ENCODE peak calls at places on chromosomes 16 and 17, in six cellular contexts. T, N, V, F, Z and H are unnamed samples.

GRCh38 chr17:55813944-55814343 is 63.1 kb downstream of the PCTP start:
- DNase-seq in Z (no peak), V (no peak), N (no peak), T (no peak), F (no peak), H (no peak)

GRCh38 chr17:60641810-60642220 is 35.8 kb upstream of the BCAS3 start:
- DNase-seq in F (peak), Z (peak), N (peak), V (peak), T (peak), H (peak)

GRCh38 chr17:19244796-19245195 is 7.6 kb downstream of the EPN2 start:
- DNase-seq in Z (no peak), F (no peak), T (no peak), V (no peak), N (no peak), H (no peak)

GRCh38 chr17:58452738-58453137 is 35.4 kb upstream of the RNF43 start:
- DNase-seq in T (no peak), V (no peak), N (no peak), Z (no peak), F (no peak), H (no peak)

GRCh38 chr17:67212231-67212630 is 32.8 kb downstream of the HELZ start:
- DNase-seq in T (no peak), V (no peak), N (no peak), Z (no peak), F (no peak), H (no peak)

GRCh38 chr17:58913971-58914769 is 158.5 kb downstream of the PPM1E start:
- DNase-seq in T (no peak), Z (no peak), V (peak), N (no peak), F (no peak), H (no peak)

GRCh38 chr17:49715221-49715620 is 7.5 kb upstream of the SLC35B1 start:
- DNase-seq in F (no peak), V (no peak), N (no peak), Z (no peak), T (no peak), H (no peak)

GRCh38 chr16:27177031-27177774 is 26.1 kb upstream of the KDM8 start:
- DNase-seq in N (no peak), F (peak), T (no peak), V (peak), Z (peak), H (no peak)

GRCh38 chr16:66370786-66371684 is 4.5 kb downstream of the CDH5 start:
- DNase-seq in Z (no peak), N (no peak), V (no peak), T (no peak), F (no peak), H (no peak)

GRCh38 chr17:68909066-68909465 is 46.1 kb downstream of the ABCA8 start:
- DNase-seq in V (peak), Z (peak), T (peak), N (peak), F (peak), H (peak)

GRCh38 chr17:45160505-45161287 is 979 bp upstream of the HEXIM2 start:
- DNase-seq in V (peak), T (peak), Z (no peak), N (no peak), F (peak), H (no peak)

GRCh38 chr16:69371564-69371963 is 14.2 kb downstream of the TERF2 start:
- DNase-seq in T (no peak), Z (no peak), V (no peak), N (no peak), F (no peak), H (no peak)

GRCh38 chr16:21260870-21261791 is 17.0 kb downstream of the CRYM start:
- DNase-seq in Z (no peak), T (no peak), F (peak), N (no peak), V (peak), H (no peak)

GRCh38 chr16:20867585-20867984 is 32.6 kb downstream of the DCUN1D3 start:
- DNase-seq in N (no peak), Z (no peak), F (peak), T (no peak), V (peak), H (no peak)

GRCh38 chr17:10018461-10018891 is 113.4 kb upstream of the RCVRN start:
- DNase-seq in N (peak), V (no peak), F (no peak), Z (no peak), T (peak), H (peak)

GRCh38 chr16:69522732-69523404 is 42.9 kb upstream of the NFAT5 start:
- DNase-seq in N (no peak), T (no peak), F (no peak), V (no peak), Z (no peak), H (no peak)

GRCh38 chr17:75124041-75124818 is 7.3 kb downstream of the NT5C start:
- DNase-seq in F (peak), T (no peak), V (peak), Z (no peak), N (no peak), H (no peak)

GRCh38 chr17:82238562-82239201 is 9.8 kb downstream of the SLC16A3 start:
- DNase-seq in T (peak), N (peak), F (peak), Z (no peak), V (peak), H (peak)

GRCh38 chr17:81002409-81003361 is 11.0 kb downstream of the CHMP6 start:
- DNase-seq in F (peak), Z (no peak), N (no peak), V (peak), T (no peak), H (no peak)

DNA sequence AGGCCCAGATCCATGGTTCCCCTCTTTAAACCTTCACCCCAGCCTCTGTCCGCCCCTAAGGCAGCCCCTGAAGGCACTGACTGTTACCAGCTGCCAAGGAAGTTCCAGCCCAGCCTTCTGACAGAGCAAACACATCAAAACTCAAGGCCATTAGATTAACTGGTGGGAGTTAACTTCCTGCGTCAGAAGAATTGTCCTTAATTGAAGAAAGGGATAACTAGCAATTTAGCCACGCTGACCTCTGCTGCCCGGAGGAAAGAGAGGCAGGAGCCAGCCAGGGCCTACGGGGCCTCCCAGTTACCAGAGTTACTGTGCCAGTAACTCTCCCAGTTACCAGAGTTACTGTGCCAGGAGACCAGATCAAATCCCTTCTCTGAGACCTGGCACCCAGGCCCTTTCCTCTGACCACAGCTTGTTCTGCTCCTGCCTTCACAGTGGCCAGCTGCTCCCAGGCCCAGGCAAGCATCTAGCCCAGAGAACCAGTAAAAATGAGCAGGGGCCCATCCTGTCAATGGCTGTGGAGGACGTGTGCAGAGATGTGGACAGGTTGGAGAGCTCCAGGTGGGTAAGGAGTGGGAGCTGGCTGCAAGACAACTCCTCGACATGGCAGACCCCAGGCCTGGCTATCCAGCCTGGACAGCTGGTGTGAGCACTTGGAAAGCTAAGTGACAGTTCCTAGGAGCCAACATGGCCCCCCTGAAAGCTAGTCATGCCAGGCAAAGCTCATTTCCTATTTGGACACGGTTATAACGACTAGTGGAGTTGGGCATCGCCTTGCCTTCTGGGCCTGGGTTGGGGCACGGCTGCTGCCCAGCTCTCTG is 2.8 kb upstream of the PITPNM3 start:
- DNase-seq in V (no peak), Z (no peak), N (no peak), F (no peak), T (no peak), H (no peak)
- TF ChIP-seq CTCF in V (no peak), Z (no peak), N (no peak), F (no peak), T (no peak), H (no peak)

GRCh38 chr17:774320-774584 is 7.8 kb downstream of the GLOD4 start:
- DNase-seq in V (no peak), Z (no peak), T (no peak), N (no peak), F (no peak), H (no peak)

GRCh38 chr17:773467-774319 is 8.4 kb downstream of the GLOD4 start:
- DNase-seq in Z (no peak), V (no peak), F (no peak), T (no peak), N (no peak), H (no peak)

GRCh38 chr17:781920-782731 is at the start of the genes GLOD4 and MRM3:
- DNase-seq in V (peak), T (peak), N (peak), F (peak), Z (peak), H (peak)

DNA sequence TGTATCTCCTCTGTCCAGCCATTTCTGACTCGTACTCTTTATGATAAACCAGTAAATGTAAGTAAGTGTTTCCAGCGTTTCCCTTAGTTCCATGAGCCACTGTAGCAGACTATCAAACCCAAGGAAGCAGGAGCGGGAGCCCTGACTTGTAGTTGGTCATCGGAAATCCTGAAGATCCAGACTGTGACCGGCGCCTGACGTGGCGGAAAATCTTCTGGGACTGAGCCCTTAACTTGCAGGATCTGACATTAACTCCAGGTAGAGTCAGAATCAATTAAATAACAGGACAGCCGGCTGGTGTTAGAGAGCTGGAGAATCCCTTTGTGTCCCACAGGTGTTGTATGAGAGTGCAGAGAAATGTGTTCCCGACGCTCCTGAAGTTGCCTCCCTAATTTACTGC is 4.0 kb downstream of the GLOD4 start:
- DNase-seq in V (no peak), Z (no peak), F (no peak), T (no peak), N (no peak), H (no peak)
- TF ChIP-seq CTCF in V (no peak), Z (no peak), F (no peak), T (no peak), N (no peak), H (no peak)

DNA sequence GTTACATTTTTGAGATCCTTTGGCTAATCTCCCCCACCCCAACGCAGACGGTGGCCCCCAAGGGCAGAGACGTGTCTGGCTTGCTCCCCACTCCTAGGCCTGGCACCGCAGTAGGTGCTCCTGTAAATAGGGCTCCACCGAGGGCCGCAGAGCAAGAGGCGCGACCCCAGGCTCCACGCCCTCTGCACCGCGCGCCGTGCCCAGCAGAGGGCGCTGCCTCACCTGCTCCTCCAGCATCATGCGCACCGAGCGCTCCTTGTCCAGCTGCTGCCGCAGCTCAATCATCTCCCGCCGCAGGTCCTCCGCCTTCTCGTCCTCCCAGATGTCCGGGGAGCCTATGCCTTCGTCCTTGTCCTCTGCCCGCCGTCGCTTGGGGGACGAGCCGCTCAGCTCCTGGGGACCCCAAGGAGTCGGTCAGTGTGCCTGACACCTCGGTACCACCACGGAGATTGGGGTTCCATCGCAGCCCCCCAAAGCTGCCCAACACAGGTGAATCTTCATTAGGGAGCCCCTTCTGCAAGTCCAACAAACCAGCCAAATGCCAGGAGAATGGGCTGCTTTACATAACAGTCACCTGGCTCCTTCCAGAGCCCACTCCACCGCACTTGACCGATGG is 11.2 kb downstream of the TFAP4 start:
- DNase-seq in N (peak), V (no peak), Z (no peak), T (no peak), F (peak), H (peak)
- TF ChIP-seq CTCF in N (peak), V (peak), Z (peak), T (peak), F (peak), H (peak)

GRCh38 chr17:29595107-29595942 is 2.4 kb downstream of the ANKRD13B start:
- DNase-seq in T (no peak), V (peak), N (no peak), F (no peak), Z (no peak), H (no peak)

GRCh38 chr17:29591737-29592624 is 951 bp upstream of the ANKRD13B start:
- DNase-seq in F (no peak), V (no peak), N (peak), Z (no peak), T (peak), H (peak)

GRCh38 chr17:29592850-29593545 is at the start of gene ANKRD13B:
- DNase-seq in Z (no peak), V (no peak), N (no peak), F (no peak), T (no peak), H (peak)

GRCh38 chr17:29594441-29595090 is 1.6 kb downstream of the ANKRD13B start:
- DNase-seq in F (no peak), Z (no peak), T (no peak), V (no peak), N (no peak), H (no peak)

GRCh38 chr17:29593546-29594440 is 861 bp downstream of the ANKRD13B start:
- DNase-seq in F (no peak), T (no peak), V (no peak), N (no peak), Z (no peak), H (no peak)
- TF ChIP-seq CTCF in F (no peak), T (no peak), V (peak), N (peak), Z (peak), H (peak)

GRCh38 chr17:31064707-31065106 is 30.1 kb upstream of the NF1 start:
- DNase-seq in N (no peak), Z (no peak), V (no peak), F (no peak), T (no peak), H (no peak)

GRCh38 chr17:31072186-31072585 is 22.6 kb upstream of the NF1 start:
- DNase-seq in V (peak), F (no peak), T (no peak), Z (no peak), N (no peak), H (no peak)

GRCh38 chr17:31073411-31073810 is 21.4 kb upstream of the NF1 start:
- DNase-seq in V (no peak), N (no peak), T (no peak), Z (no peak), F (no peak), H (no peak)

GRCh38 chr17:31067699-31068184 is 27.0 kb upstream of the NF1 start:
- DNase-seq in T (peak), F (peak), Z (peak), V (peak), N (no peak), H (no peak)

GRCh38 chr17:31068291-31068690 is 26.5 kb upstream of the NF1 start:
- DNase-seq in N (peak), F (no peak), T (peak), V (no peak), Z (no peak), H (peak)
- TF ChIP-seq CTCF in N (peak), F (peak), T (peak), V (peak), Z (peak), H (peak)

GRCh38 chr17:78559749-78560368 is 17.3 kb downstream of the DNAH17 start:
- DNase-seq in T (peak), N (no peak), Z (no peak), V (no peak), F (no peak), H (no peak)
- TF ChIP-seq CTCF in T (no peak), N (peak), Z (no peak), V (no peak), F (no peak), H (no peak)

DNA sequence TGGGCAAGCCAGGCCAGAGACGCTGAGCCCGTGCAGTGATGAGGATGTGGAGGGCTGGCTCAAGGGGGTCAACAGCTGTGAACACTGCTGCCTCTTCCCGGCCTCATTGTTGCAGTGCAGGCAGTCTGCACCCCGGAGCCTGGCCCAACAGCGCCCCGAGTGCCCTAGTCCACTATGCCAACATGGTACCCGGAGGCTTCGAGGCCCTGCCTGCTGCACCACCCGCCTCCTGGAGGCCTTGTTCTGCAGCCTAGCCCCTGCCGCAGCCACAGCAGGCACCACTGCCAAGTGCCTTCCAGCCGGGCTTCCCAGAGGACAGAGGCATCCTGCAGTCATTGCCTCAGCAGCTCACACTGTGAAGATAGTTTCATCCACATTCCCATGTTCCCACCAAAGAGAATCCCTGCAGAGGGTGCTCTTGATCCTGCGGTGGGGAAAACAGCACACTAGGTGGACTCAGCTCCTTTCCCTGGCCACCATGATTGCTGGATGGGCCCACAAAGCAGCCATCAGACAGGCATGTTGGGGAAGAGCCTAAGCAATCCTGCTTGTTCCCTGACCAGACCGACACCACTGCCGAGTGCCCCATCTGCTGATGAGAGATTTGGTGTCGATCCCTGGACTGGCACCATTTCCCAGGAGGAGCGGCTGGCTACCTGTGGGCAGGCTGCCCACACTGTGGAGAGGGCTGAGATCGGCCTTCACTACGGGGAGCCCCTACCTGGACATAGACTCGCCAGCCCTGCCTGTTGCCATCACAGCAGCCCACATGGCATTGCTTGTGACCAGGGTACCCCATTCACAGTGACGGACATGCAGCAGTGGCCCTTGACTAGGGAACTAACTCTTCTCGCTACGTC is 44.9 kb downstream of the USP22 start:
- DNase-seq in N (no peak), T (no peak), Z (no peak), F (no peak), V (no peak), H (no peak)
- TF ChIP-seq CTCF in N (no peak), T (no peak), Z (no peak), F (no peak), V (no peak), H (no peak)

GRCh38 chr17:37359682-37360188 is 16.1 kb upstream of the C17orf78 start:
- DNase-seq in T (no peak), V (no peak), Z (no peak), F (no peak), N (no peak), H (no peak)

GRCh38 chr17:37360632-37361031 is 15.2 kb upstream of the C17orf78 start:
- DNase-seq in F (no peak), N (no peak), Z (no peak), V (peak), T (peak), H (no peak)

GRCh38 chr17:37361543-37361942 is 14.2 kb upstream of the C17orf78 start:
- DNase-seq in V (no peak), N (no peak), F (no peak), Z (no peak), T (no peak), H (no peak)

GRCh38 chr17:37358098-37358829 is 17.5 kb upstream of the C17orf78 start:
- DNase-seq in V (peak), T (no peak), Z (no peak), F (peak), N (no peak), H (peak)

DNA sequence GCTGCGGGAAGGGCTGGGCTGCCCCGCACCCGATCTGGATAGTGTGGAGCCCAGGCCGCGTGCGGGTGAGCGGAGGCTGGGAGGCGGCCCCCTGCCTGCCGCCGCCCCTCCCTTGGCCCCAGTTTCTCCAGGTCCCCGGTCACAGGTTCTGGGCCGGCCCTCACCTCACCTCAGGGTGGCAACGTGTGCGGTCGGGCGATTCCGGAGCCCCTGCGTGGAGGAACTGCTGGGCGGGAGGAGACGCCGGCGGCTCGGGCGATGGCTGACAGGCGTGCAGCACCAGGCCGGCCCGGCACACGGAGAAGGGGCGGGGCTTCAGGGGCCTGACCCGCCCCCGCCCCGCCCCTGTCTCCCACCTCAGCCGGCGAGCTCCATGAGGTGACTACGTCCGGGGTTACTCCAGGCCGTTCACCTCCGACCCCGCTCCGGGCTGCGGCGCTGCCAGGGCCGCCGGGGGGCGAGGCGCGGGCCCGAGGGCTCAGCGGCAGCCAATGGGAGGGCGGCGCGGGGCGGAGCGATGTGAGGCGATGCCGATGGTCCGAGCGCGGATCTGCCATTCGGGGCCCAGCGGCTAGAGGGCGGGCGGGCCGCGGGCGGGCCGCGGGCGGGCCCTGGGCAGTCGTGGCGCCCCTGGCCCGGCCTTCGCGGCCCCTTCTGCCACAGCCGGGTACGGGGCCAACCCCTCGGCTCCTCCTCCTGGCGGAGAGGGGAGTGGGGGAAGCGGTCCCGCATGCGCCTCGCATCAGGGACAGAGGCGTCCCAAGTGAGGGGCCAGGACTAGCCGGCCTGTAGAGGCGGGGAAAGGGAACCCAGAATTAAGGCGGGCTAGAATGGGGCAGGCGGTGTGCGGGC is 16.7 kb upstream of the C17orf78 start:
- DNase-seq in N (peak), Z (peak), V (peak), T (peak), F (peak), H (peak)
- TF ChIP-seq CTCF in N (no peak), Z (no peak), V (no peak), T (no peak), F (no peak), H (no peak)